ENCODE peak calls at places on chromosomes 1 and 21, in six cellular contexts. K is HT1080, D is ovary, V is activated gamma-delta T cell treated with Interleukin-2 at 50 U/mL for 16 hours, Y is BJ, B is GM23338. U is an unnamed sample.

GRCh38 chr1:231139125-231139649 is 22.7 kb upstream of the TRIM67 start:
- DNase-seq in B (no peak), Y (peak), K (peak), D (no peak), V (no peak), U (no peak)

GRCh38 chr1:206693029-206693428 is 8.3 kb downstream of the MAPKAPK2 start:
- DNase-seq in B (no peak), D (peak), Y (no peak), K (peak), V (no peak), U (no peak)

GRCh38 chr1:26218906-26219494 is 15.0 kb upstream of the CEP85 start:
- DNase-seq in B (no peak), Y (no peak), K (no peak), V (no peak), D (no peak), U (no peak)

GRCh38 chr1:113804421-113805255 is 7.6 kb downstream of the RSBN1 start:
- DNase-seq in V (no peak), K (peak), Y (no peak), B (no peak), D (no peak), U (no peak)

GRCh38 chr1:178578541-178578940 is 65.6 kb downstream of the TEX35 start:
- DNase-seq in K (no peak), B (no peak), D (no peak), V (no peak), Y (no peak), U (peak)

GRCh38 chr1:43691871-43692815 is 15.2 kb upstream of the ST3GAL3 start:
- DNase-seq in V (no peak), D (no peak), K (no peak), B (no peak), Y (no peak), U (no peak)

GRCh38 chr1:245946905-245947304 is 560.2 kb downstream of the SMYD3 start:
- DNase-seq in K (no peak), B (no peak), Y (no peak), V (no peak), D (peak), U (no peak)

GRCh38 chr1:248714248-248714647 is 11.7 kb upstream of the OR14I1 start:
- DNase-seq in Y (no peak), K (no peak), B (peak), V (no peak), D (no peak), U (no peak)

GRCh38 chr1:150477320-150477719 is 9.9 kb upstream of the TARS2 start:
- DNase-seq in B (no peak), K (no peak), Y (no peak), D (no peak), V (no peak), U (no peak)

GRCh38 chr1:111956155-111956817 is 33.2 kb downstream of the KCND3 start:
- DNase-seq in Y (no peak), D (no peak), V (no peak), K (no peak), B (no peak), U (no peak)

GRCh38 chr1:63135174-63135512 is 187.2 kb upstream of the FOXD3 start:
- DNase-seq in D (no peak), K (no peak), B (no peak), V (no peak), Y (no peak), U (no peak)

GRCh38 chr1:185824106-185824505 is 89.9 kb downstream of the HMCN1 start:
- DNase-seq in D (no peak), V (no peak), Y (no peak), B (no peak), K (no peak), U (no peak)

GRCh38 chr21:35136106-35136505 is 87.0 kb upstream of the RUNX1 start:
- DNase-seq in B (no peak), Y (no peak), D (no peak), K (no peak), V (no peak), U (no peak)

GRCh38 chr1:171711643-171712042 is 30.2 kb downstream of the VAMP4 start:
- DNase-seq in B (no peak), Y (no peak), D (no peak), V (no peak), K (no peak), U (no peak)

GRCh38 chr1:86787626-86788025 is 83.2 kb downstream of the SH3GLB1 start:
- DNase-seq in Y (no peak), V (no peak), B (no peak), D (no peak), K (no peak), U (no peak)

GRCh38 chr1:210792703-210793102 is 341.2 kb downstream of the KCNH1 start:
- DNase-seq in B (no peak), D (no peak), K (peak), Y (peak), V (no peak), U (no peak)

GRCh38 chr1:174580801-174581200 is 133.0 kb downstream of the GPR52 start:
- DNase-seq in K (no peak), V (no peak), D (no peak), B (no peak), Y (no peak), U (no peak)

GRCh38 chr21:44996096-44996495 is 56.3 kb downstream of the SLX9 start:
- DNase-seq in B (no peak), K (no peak), Y (no peak), V (no peak), D (no peak), U (no peak)

GRCh38 chr1:204971700-204972336 is 71.2 kb upstream of the CNTN2 start:
- DNase-seq in K (peak), B (no peak), D (no peak), Y (peak), V (no peak), U (no peak)

GRCh38 chr1:69191280-69191679 is 376.4 kb upstream of the LRRC7 start:
- DNase-seq in Y (no peak), B (no peak), D (no peak), K (peak), V (no peak), U (no peak)

GRCh38 chr21:45596704-45597318 is 46.7 kb upstream of the PCBP3 start:
- DNase-seq in K (peak), V (peak), B (peak), Y (no peak), D (peak), U (peak)

GRCh38 chr1:35461966-35462651 is 95.1 kb downstream of the KIAA0319L start:
- DNase-seq in D (no peak), B (no peak), Y (no peak), K (no peak), V (no peak), U (no peak)

GRCh38 chr1:31299365-31299764 is 2.5 kb downstream of the ZCCHC17 start:
- DNase-seq in V (no peak), B (no peak), K (no peak), Y (no peak), D (no peak), U (no peak)

GRCh38 chr1:239914827-239915231 is 176.9 kb upstream of the FMN2 start:
- DNase-seq in V (no peak), Y (peak), D (no peak), B (peak), K (peak), U (no peak)

GRCh38 chr1:177021741-177022140 is 142.8 kb downstream of the ASTN1 start:
- DNase-seq in K (no peak), D (no peak), Y (no peak), V (no peak), B (no peak), U (no peak)

GRCh38 chr1:235583511-235584001 is 66.0 kb downstream of the GNG4 start:
- DNase-seq in B (no peak), D (peak), K (peak), V (no peak), Y (no peak), U (no peak)

GRCh38 chr1:26122988-26123973 is 11.7 kb downstream of the PDIK1L start:
- DNase-seq in Y (no peak), V (no peak), B (no peak), D (no peak), K (peak), U (no peak)

GRCh38 chr1:204065174-204065985 is 7.5 kb upstream of the SOX13 start:
- DNase-seq in K (peak), D (peak), V (no peak), Y (no peak), B (peak), U (no peak)

GRCh38 chr1:113140588-113141446 is 67.8 kb downstream of the LRIG2 start:
- DNase-seq in Y (no peak), D (peak), B (peak), K (peak), V (peak), U (peak)

GRCh38 chr1:208731976-208732821 is 488.0 kb upstream of the PLXNA2 start:
- DNase-seq in B (no peak), K (peak), D (no peak), Y (no peak), V (no peak), U (peak)

GRCh38 chr1:205255941-205256780 is 28.4 kb downstream of the TMCC2 start:
- DNase-seq in V (peak), Y (no peak), B (peak), D (peak), K (peak), U (peak)

GRCh38 chr1:12407050-12407961 is 177.5 kb downstream of the VPS13D start:
- DNase-seq in B (peak), D (peak), Y (peak), V (no peak), K (no peak), U (no peak)

GRCh38 chr1:206714331-206715058 is 29.8 kb downstream of the MAPKAPK2 start:
- DNase-seq in D (no peak), B (no peak), Y (peak), V (peak), K (no peak), U (no peak)